ENCODE peak calls at places on chromosomes 12 and 14, in five cellular contexts. W is tibial artery, S is lower leg skin, K is HFF-Myc, J is ovary. U is an unnamed sample.

GRCh38 chr14:101282418-101282817 is 278.9 kb upstream of the DIO3 start:
- DNase-seq in S (no peak), W (no peak), J (no peak), K (no peak), U (no peak)

GRCh38 chr12:53660064-53660463 is 15.8 kb downstream of the ATP5MC2 start:
- DNase-seq in S (no peak), W (peak), K (no peak), J (peak), U (no peak)

GRCh38 chr14:29463727-29464370 is 463.8 kb downstream of the PRKD1 start:
- DNase-seq in J (no peak), W (no peak), S (no peak), K (no peak), U (no peak)

GRCh38 chr14:55794655-55795583 is 214.9 kb downstream of the KTN1 start:
- DNase-seq in K (no peak), S (no peak), J (no peak), W (no peak), U (no peak)

GRCh38 chr14:101022916-101023435 is 119.5 kb upstream of the RTL1 start:
- DNase-seq in J (peak), S (no peak), W (no peak), K (no peak), U (peak)

GRCh38 chr12:117875652-117876491 is 92.9 kb downstream of the KSR2 start:
- DNase-seq in S (no peak), K (no peak), W (no peak), J (no peak), U (no peak)

GRCh38 chr12:130031571-130032189 is 127.9 kb upstream of the TMEM132D start:
- DNase-seq in K (no peak), S (no peak), J (no peak), W (peak), U (no peak)

GRCh38 chr12:103901518-103902173 is 28.6 kb upstream of the HSP90B1 start:
- DNase-seq in S (no peak), J (no peak), K (no peak), W (no peak), U (peak)

GRCh38 chr12:110937104-110937641 is 16.8 kb upstream of the MYL2 start:
- DNase-seq in J (no peak), W (no peak), S (no peak), K (peak), U (peak)

GRCh38 chr12:7096006-7096903 is 4.0 kb upstream of the C1R start:
- DNase-seq in K (no peak), J (no peak), W (peak), S (no peak), U (no peak)

GRCh38 chr12:86914716-86915115 is 658.5 kb upstream of the MGAT4C start:
- DNase-seq in W (peak), J (no peak), S (no peak), K (peak), U (no peak)

GRCh38 chr12:86948851-86949250 is 692.7 kb upstream of the MGAT4C start:
- DNase-seq in W (no peak), J (no peak), K (no peak), S (no peak), U (no peak)

GRCh38 chr12:105253882-105254513 is 18.0 kb upstream of the APPL2 start:
- DNase-seq in W (peak), J (no peak), S (peak), K (peak), U (no peak)

GRCh38 chr12:47777151-47777550 is 4.1 kb downstream of the SLC48A1 start:
- DNase-seq in S (no peak), K (no peak), J (peak), W (no peak), U (no peak)

GRCh38 chr12:49094104-49094948 is at the start of gene DHH:
- DNase-seq in J (no peak), W (peak), S (no peak), K (no peak), U (no peak)

DNA sequence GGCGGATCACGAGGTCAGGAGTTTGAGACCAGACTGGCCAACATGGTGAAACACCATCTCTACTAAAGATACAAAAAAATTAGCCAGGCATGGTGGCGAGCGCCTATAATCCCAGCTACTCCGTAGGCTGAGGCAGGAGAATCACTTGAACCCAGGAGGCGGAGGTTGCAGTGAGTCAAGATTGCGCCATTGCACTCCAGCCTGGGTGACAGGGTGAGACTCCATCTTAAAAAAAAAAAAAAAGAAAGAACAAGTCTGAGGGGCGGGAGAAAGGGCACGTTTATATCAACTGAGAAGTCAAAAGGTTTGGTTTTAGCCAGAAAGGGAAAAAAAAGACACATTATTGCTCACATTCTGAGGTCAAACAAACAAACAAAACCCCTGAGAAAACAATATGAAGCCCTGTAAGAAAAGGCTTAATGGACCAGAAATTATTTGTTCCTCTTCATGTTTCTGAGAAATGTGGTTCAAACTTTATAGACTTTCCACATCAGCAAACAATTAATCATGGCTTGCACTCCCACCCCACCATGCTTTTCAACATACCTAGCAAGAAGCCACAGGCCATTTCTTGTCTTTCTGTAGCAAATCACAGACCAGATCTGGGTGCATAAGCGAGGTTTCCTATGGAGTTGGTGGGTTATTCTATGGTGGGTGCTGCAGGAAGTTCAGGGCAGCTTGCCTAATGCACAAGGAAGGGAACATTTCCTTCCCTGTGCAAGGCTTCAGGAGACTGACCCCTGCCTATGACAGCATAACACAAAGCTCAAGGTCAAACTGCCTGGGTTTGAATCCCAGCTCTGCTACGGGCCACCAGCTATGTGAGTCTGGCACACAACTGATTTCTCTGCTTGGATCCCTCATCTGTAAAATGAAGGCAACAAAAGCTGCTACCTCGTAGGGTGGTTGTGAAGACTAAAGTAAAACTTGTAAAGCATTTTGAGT is 80.2 kb downstream of the SSPN start:
- DNase-seq in S (no peak), J (no peak), W (no peak), K (no peak), U (no peak)
- TF ChIP-seq CTCF in S (no peak), J (no peak), W (no peak), K (no peak), U (no peak)

DNA sequence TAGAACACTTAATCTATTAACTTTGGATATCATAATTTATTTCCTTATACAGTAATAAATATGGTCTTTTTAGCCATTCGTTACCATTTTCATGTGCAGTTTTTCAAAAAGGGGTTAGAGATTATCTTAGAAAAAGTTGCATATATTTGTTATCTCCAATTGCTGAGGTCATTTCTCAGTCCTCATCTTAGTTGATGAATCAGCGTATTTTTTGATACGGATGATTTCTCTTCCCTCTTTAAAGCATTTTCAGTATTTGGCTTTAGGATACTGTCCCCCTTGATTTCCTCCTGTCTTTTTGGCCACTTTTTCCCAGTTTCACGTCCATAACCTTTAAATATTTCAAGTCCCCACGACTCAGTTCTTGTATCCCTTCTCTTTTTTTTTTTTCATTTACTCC is 21.8 kb downstream of the DNAL1 start:
- DNase-seq in S (no peak), J (no peak), K (no peak), W (no peak), U (no peak)
- TF ChIP-seq CTCF in S (no peak), J (no peak), K (no peak), W (no peak), U (no peak)

GRCh38 chr12:60180298-60180697 is 584.5 kb downstream of the SLC16A7 start:
- DNase-seq in K (no peak), J (no peak), S (no peak), W (no peak), U (no peak)
- TF ChIP-seq CTCF in K (no peak), J (no peak), S (no peak), W (no peak), U (no peak)

GRCh38 chr12:45216297-45216982 is 545 bp downstream of the ANO6 start:
- DNase-seq in S (peak), K (no peak), W (peak), J (peak), U (peak)
- TF ChIP-seq CTCF in S (no peak), K (no peak), W (peak), J (no peak), U (peak)

GRCh38 chr14:91482278-91483023 is 27.7 kb downstream of the PPP4R3A start:
- DNase-seq in W (no peak), J (no peak), S (no peak), K (no peak), U (no peak)

GRCh38 chr14:91484744-91485143 is 25.4 kb downstream of the PPP4R3A start:
- DNase-seq in K (no peak), W (no peak), J (no peak), S (no peak), U (no peak)

GRCh38 chr14:91484186-91484585 is 25.9 kb downstream of the PPP4R3A start:
- DNase-seq in K (no peak), W (no peak), S (no peak), J (no peak), U (no peak)
- TF ChIP-seq CTCF in K (no peak), W (no peak), S (no peak), J (no peak), U (no peak)

DNA sequence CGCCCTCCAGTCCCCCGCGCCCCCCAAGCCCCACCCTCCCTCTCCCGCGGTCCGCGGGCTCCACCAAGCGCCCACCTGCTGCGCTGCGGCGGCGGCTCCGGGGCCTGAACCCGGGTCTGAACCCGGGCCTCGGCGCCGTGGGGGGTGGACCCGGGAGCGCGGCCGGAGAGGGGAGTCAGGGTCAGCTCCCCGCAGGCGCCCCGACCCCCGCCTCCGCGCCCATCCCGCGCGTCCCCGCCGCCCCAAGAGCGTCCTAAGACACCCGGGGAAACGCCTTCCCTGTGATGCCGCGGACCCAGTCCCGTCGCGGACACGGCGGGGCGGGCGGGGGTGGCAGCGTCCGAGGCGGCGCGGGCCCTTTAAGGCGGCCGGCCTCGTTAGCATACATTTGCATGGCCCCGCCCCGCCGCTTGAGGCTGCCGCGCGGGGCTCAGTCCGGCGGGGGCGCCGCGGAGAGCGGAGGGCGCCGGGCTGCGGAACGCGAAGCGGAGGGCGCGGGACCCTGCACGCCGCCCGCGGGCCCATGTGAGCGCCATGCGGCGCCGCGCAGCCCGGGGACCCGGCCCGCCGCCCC is at the start of gene MMP17:
- DNase-seq in S (no peak), W (no peak), K (no peak), J (no peak), U (no peak)
- TF ChIP-seq CTCF in S (no peak), W (no peak), K (no peak), J (peak), U (no peak)